ENCODE peak calls at places on chromosomes 13 and 19, in four cellular contexts. X is HuH-7, R is anterior cingulate cortex, V is A549. L is an unnamed sample.

GRCh38 chr13:34349091-34349722 is 531.3 kb downstream of the RFC3 start:
- DNase-seq in V (peak), R (peak), X (no peak), L (no peak)

GRCh38 chr19:10294368-10294697 is 4.6 kb downstream of the ICAM5 start:
- DNase-seq in X (no peak), V (no peak), R (no peak), L (no peak)

GRCh38 chr19:33777753-33778088 is 18.9 kb upstream of the KCTD15 start:
- DNase-seq in V (no peak), X (no peak), R (no peak), L (no peak)

GRCh38 chr13:74443623-74444022 is 309.4 kb upstream of the KLF12 start:
- DNase-seq in X (no peak), R (no peak), V (peak), L (no peak)

GRCh38 chr13:107867701-107868661 is 347.4 kb downstream of the LIG4 start:
- DNase-seq in V (peak), X (peak), R (peak), L (no peak)

GRCh38 chr19:3784607-3785463 is 1.3 kb downstream of the MATK start:
- DNase-seq in X (no peak), V (no peak), R (no peak), L (no peak)

GRCh38 chr13:113544896-113545295 is 39.7 kb upstream of the TFDP1 start:
- DNase-seq in R (no peak), V (no peak), X (no peak), L (no peak)

GRCh38 chr19:5430237-5430636 is 25.0 kb upstream of the ZNRF4 start:
- DNase-seq in X (no peak), R (no peak), V (no peak), L (no peak)

GRCh38 chr19:405138-405965 is 3.6 kb downstream of the C2CD4C start:
- DNase-seq in R (no peak), V (no peak), X (no peak), L (no peak)

GRCh38 chr13:45409993-45410392 is 8.2 kb downstream of the SLC25A30 start:
- DNase-seq in R (no peak), X (no peak), V (no peak), L (no peak)

GRCh38 chr19:20968092-20968491 is 45.0 kb downstream of the ZNF85 start:
- DNase-seq in R (no peak), V (no peak), X (no peak), L (no peak)

GRCh38 chr13:53201454-53202225 is 173.0 kb downstream of the OLFM4 start:
- DNase-seq in V (no peak), X (no peak), R (peak), L (no peak)

GRCh38 chr13:82571653-82572052 is 1310.6 kb downstream of the SLITRK1 start:
- DNase-seq in V (no peak), R (no peak), X (no peak), L (no peak)

GRCh38 chr19:38073806-38074685 is 150.0 kb downstream of the DPF1 start:
- DNase-seq in V (no peak), X (peak), R (no peak), L (no peak)

GRCh38 chr19:1999856-2000515 is 15.5 kb downstream of the BTBD2 start:
- DNase-seq in V (no peak), X (no peak), R (no peak), L (no peak)

GRCh38 chr19:3027292-3027691 is 1.8 kb downstream of the TLE2 start:
- DNase-seq in R (no peak), V (no peak), X (no peak), L (no peak)

L was measured in iPS DF 6.9.